ENCODE peak calls at places on chromosomes 5 and 9, in ten cellular contexts. X is tibial nerve, R is PC-9, C is breast epithelium, V is WERI-Rb-1, P is transverse colon, H is SK-N-SH, I is ovary, Y is Peyer's patch, U is HCT116. N is an unnamed sample.

GRCh38 chr5:133467712-133468463 is 144.5 kb downstream of the FSTL4 start:
- DNase-seq in X (no peak), R (no peak), C (no peak), V (no peak), P (no peak), H (no peak), I (no peak), Y (no peak), U (no peak), N (no peak)

GRCh38 chr9:70747335-70747734 is 332.9 kb upstream of the KLF9 start:
- DNase-seq in X (no peak), R (no peak), C (no peak), V (no peak), P (no peak), H (no peak), I (no peak), Y (no peak), U (no peak), N (no peak)

GRCh38 chr5:166648736-166649135 is 1642.7 kb upstream of the WWC1 start:
- DNase-seq in X (no peak), R (no peak), C (no peak), V (no peak), P (no peak), H (no peak), I (no peak), Y (no peak), U (no peak), N (no peak)

GRCh38 chr9:70609542-70610286 is 195.3 kb upstream of the KLF9 start:
- DNase-seq in X (peak), R (no peak), C (no peak), V (no peak), P (peak), H (no peak), I (no peak), Y (no peak), U (no peak), N (no peak)

GRCh38 chr5:107855171-107855570 is 184.4 kb upstream of the EFNA5 start:
- DNase-seq in X (no peak), R (no peak), C (no peak), V (no peak), P (no peak), H (no peak), I (no peak), Y (no peak), U (no peak), N (no peak)

GRCh38 chr9:13480688-13481087 is 201.2 kb upstream of the MPDZ start:
- DNase-seq in X (no peak), R (no peak), C (no peak), V (no peak), P (no peak), H (no peak), I (no peak), Y (no peak), U (no peak), N (no peak)

GRCh38 chr5:8825161-8825757 is 720.6 kb downstream of the SEMA5A start:
- DNase-seq in X (no peak), R (no peak), C (no peak), V (no peak), P (no peak), H (no peak), I (no peak), Y (no peak), U (no peak), N (no peak)

GRCh38 chr5:57494104-57495098 is 11.8 kb upstream of the ACTBL2 start:
- DNase-seq in X (no peak), R (peak), C (peak), V (no peak), P (peak), H (no peak), I (peak), Y (no peak), U (peak), N (no peak)

GRCh38 chr9:128005938-128006337 is 25.1 kb upstream of the EEIG1 start:
- DNase-seq in X (no peak), R (no peak), C (peak), V (peak), P (no peak), H (peak), I (peak), Y (no peak), U (no peak), N (no peak)

GRCh38 chr5:157076558-157076957 is 17.6 kb upstream of the HAVCR1 start:
- DNase-seq in X (no peak), R (no peak), C (no peak), V (no peak), P (no peak), H (no peak), I (no peak), Y (no peak), U (no peak), N (no peak)

GRCh38 chr9:93678199-93679019 is 102.0 kb downstream of the PHF2 start:
- DNase-seq in X (no peak), R (no peak), C (peak), V (peak), P (no peak), H (peak), I (peak), Y (peak), U (no peak), N (peak)

GRCh38 chr9:95349109-95350038 is 31.9 kb upstream of the FANCC start:
- DNase-seq in X (no peak), R (no peak), C (no peak), V (no peak), P (no peak), H (no peak), I (no peak), Y (no peak), U (no peak), N (no peak)

GRCh38 chr5:172115541-172115982 is 72.5 kb downstream of the STK10 start:
- DNase-seq in X (no peak), R (no peak), C (no peak), V (no peak), P (no peak), H (peak), I (no peak), Y (peak), U (no peak), N (no peak)

GRCh38 chr9:134162212-134162775 is 2.1 kb downstream of the RNU6ATAC start:
- DNase-seq in X (no peak), R (no peak), C (no peak), V (no peak), P (no peak), H (no peak), I (no peak), Y (no peak), U (no peak), N (no peak)

GRCh38 chr9:130421802-130422276 is 22.9 kb upstream of the ASS1 start:
- DNase-seq in X (no peak), R (no peak), C (no peak), V (peak), P (no peak), H (peak), I (no peak), Y (no peak), U (no peak), N (no peak)

GRCh38 chr5:73673161-73673591 is 47.2 kb downstream of the ARHGEF28 start:
- DNase-seq in X (no peak), R (peak), C (no peak), V (no peak), P (no peak), H (no peak), I (no peak), Y (no peak), U (no peak), N (no peak)

DNA sequence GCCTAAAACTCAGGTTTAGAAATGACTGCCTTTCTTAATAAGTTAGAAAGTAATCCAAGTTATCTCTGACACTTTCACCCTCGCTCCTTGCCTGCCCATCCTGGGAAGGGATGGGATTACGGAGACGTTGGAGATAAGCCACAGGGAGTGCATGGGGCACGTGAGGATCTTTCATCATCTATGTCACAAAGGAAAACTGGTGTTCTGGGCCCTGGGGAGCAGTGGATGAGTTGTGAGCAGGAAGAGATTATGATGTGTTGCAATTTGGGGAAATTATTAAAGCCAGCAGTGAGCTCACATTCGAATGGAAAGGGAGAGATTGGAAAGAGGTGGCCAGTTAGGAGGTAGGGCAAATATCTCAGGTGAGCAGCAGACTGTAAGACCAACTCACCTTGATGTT is 12.8 kb downstream of the AFAP1L1 start:
- DNase-seq in X (peak), R (no peak), C (no peak), V (peak), P (no peak), H (no peak), I (no peak), Y (no peak), U (no peak), N (no peak)
- H3K27ac ChIP-seq in X (peak), R (no peak), C (peak), V (no peak), P (no peak), H (no peak), I (no peak), Y (no peak), U (no peak), N (no peak)

DNA sequence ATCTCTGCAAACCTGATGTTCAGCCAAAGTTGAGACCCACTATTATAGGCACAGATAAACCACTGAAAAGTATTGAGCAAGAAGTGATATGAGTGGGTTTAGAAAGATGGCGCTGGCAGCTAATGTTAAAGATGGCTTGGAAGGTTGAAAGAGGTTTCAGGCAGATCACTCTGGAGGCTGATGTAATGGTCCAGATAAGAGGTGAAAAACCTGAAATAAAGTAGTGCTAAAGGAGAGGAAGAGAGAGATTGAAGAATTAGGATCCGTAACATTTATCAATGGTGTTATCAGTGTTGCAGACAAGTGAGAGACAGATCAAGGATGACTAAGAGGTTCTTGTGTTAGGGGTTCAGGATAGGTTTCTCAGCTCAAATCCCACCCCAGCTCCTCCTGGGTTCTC is 58.3 kb downstream of the SLC44A1 start:
- DNase-seq in X (no peak), R (no peak), C (no peak), V (no peak), P (no peak), H (no peak), I (no peak), Y (no peak), U (no peak), N (no peak)
- H3K27ac ChIP-seq in X (no peak), R (no peak), C (no peak), V (no peak), P (no peak), H (no peak), I (no peak), Y (no peak), U (no peak), N (no peak)

DNA sequence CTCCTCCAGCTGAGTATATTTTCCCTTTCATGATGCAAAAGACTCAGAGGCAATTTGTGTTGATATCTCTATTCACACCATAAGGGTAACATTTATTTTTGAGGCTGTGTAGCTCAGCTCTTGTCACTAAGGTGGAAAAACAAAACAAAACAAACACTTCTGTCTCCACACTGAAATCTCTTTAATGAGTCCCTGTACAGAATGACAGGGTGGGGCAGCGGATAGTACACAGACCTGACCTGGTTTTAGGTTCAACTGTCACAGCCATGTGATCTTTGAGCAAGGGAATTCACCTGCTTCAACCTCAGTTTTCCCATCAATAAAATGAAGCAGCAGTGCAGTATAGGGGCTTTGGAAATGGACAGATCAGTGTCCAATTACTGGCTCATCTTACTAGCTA is 29.3 kb downstream of the TLR4 start:
- DNase-seq in X (no peak), R (no peak), C (no peak), V (no peak), P (peak), H (no peak), I (no peak), Y (no peak), U (no peak), N (no peak)
- H3K27ac ChIP-seq in X (no peak), R (no peak), C (no peak), V (no peak), P (no peak), H (no peak), I (no peak), Y (peak), U (no peak), N (no peak)

DNA sequence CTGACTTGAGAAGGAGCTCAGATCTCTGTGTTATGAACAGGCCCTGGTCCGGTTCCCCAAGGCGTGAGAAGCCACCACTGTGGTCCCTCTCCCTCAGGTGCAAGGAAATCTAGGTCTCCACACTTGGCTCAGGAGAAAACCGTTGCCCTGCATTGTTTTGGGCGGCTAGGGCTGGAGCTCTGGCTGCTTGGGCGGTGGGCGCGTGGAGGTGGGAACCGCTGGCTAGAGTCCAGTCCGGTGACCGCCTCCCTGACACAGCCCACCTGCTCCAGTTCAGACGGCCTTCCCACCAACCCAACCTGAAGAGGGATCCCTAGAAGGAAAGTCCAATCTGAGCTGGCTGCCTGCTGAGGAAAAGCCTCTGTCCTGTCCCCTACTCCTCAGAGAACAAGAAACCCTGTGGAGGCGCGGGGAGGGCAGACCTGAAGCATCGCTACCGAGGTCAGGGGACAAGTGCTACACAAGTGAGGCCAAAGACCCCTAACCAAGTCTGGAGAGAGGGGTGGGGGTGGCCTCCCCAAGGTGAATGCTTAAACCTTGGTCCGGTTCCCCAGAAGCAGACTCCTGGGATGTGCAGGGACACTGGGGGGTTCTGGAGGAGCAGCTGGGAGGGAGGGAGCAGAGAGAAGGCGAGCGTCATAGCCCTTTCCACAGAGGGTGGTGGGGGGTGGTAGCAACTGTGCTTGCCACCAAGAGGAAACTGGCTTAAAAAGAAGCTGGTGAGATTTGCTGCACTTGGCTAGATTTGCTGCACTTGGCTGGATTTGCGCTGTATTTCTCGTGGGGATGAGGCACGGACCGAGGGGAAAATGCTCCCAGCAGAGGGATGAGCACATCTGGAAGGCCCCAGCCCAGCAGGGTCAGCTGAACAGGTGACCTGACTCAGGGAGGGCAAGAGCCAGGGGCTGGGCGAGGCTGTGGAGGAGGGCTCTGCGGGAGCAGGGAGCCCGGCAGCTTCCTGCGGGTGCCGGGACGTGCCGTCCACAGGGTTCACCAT is 65.2 kb downstream of the RAPGEF1 start:
- DNase-seq in X (no peak), R (no peak), C (no peak), V (no peak), P (no peak), H (no peak), I (no peak), Y (peak), U (no peak), N (no peak)
- H3K27ac ChIP-seq in X (peak), R (no peak), C (peak), V (no peak), P (peak), H (no peak), I (no peak), Y (peak), U (no peak), N (peak)

N was measured in ascending aorta.